ENCODE peak calls at places on chromosomes 13 and 19, in seven cellular contexts. H, M, J, Z, X, K and W are unnamed samples.

GRCh38 chr13:49625392-49626137 is 2.7 kb upstream of the ARL11 start:
- DNase-seq in X (no peak), J (no peak), M (no peak), K (no peak), H (no peak), Z (no peak), W (no peak)

GRCh38 chr19:13366529-13367143 is 139.6 kb downstream of the CACNA1A start:
- DNase-seq in J (no peak), X (no peak), K (no peak), Z (no peak), H (no peak), M (peak; percentile 16), W (no peak)

GRCh38 chr13:59865398-59865797 is 298.3 kb downstream of the DIAPH3 start:
- DNase-seq in M (no peak), Z (no peak), J (no peak), K (no peak), X (no peak), H (no peak), W (no peak)

GRCh38 chr13:39417643-39418042 is 185.3 kb downstream of the LHFPL6 start:
- DNase-seq in H (no peak), Z (no peak), M (peak; percentile 16), J (no peak), X (no peak), K (no peak), W (no peak)

GRCh38 chr13:94596575-94596971 is 621 bp upstream of the TGDS start:
- DNase-seq in J (no peak), Z (no peak), X (no peak), M (no peak), K (no peak), H (no peak), W (no peak)

GRCh38 chr19:11735375-11735774 is 3.4 kb downstream of the ZNF823 start:
- DNase-seq in K (no peak), H (no peak), M (no peak), Z (no peak), X (no peak), J (no peak), W (no peak)

GRCh38 chr13:75296651-75297050 is 185.3 kb downstream of the TBC1D4 start:
- DNase-seq in M (no peak), Z (no peak), X (no peak), J (no peak), H (no peak), K (no peak), W (no peak)

GRCh38 chr13:31521466-31521865 is 217.9 kb upstream of the RXFP2 start:
- DNase-seq in X (no peak), Z (no peak), H (no peak), M (no peak), J (no peak), K (no peak), W (no peak)

GRCh38 chr19:6489278-6490061 is 7.9 kb upstream of the DENND1C start:
- DNase-seq in H (peak; percentile 79), Z (peak; percentile 17), J (no peak), M (no peak), X (no peak), K (no peak), W (no peak)

GRCh38 chr13:110913911-110914292 is 967 bp downstream of the ANKRD10 start:
- DNase-seq in X (no peak), M (no peak), Z (no peak), K (no peak), H (no peak), J (no peak), W (no peak)

GRCh38 chr19:1057185-1057857 is 9.6 kb upstream of the ARHGAP45 start:
- DNase-seq in M (peak; percentile 33), H (no peak), Z (peak; percentile 52), J (no peak), K (no peak), X (no peak), W (no peak)

GRCh38 chr19:53576941-53577653 is 39.2 kb downstream of the ZNF331 start:
- DNase-seq in X (no peak), H (no peak), J (no peak), K (no peak), M (no peak), Z (no peak), W (no peak)

GRCh38 chr13:34822681-34823080 is 119.4 kb upstream of the NBEA start:
- DNase-seq in J (no peak), Z (no peak), X (no peak), M (no peak), H (no peak), K (no peak), W (no peak)

GRCh38 chr19:18321729-18322091 is 1.2 kb downstream of the LSM4 start:
- DNase-seq in Z (peak; percentile 34), H (no peak), X (no peak), J (no peak), M (no peak), K (peak; percentile 51), W (no peak)

GRCh38 chr13:75437582-75438318 is 44.2 kb downstream of the TBC1D4 start:
- DNase-seq in M (peak; percentile 25), J (no peak), Z (no peak), K (no peak), X (no peak), H (no peak), W (no peak)

GRCh38 chr13:114068723-114069322 is 63.6 kb downstream of the RASA3 start:
- DNase-seq in M (peak; percentile 16), Z (no peak), X (peak; percentile 41), J (no peak), H (no peak), K (no peak), W (no peak)